ENCODE peak calls at places on chromosomes 16 and 17, in nine cellular contexts. One of them, this sample, is unnamed.

GRCh38 chr17:71926746-71927398 is 193.9 kb upstream of the SOX9 start:
- DNase-seq in suprapubic skin: no peak
- DNase-seq in ovary: no peak
- DNase-seq in HepG2: no peak
- DNase-seq in tibial nerve: no peak
- DNase-seq in A549: no peak
- DNase-seq in transverse colon: no peak
- DNase-seq in H1: no peak
- DNase-seq in stomach: no peak
- DNase-seq in this sample: no peak

GRCh38 chr16:72468582-72468981 is 296.6 kb upstream of the PMFBP1 start:
- DNase-seq in tibial nerve: no peak
- DNase-seq in HepG2: peak; percentile 68
- DNase-seq in H1: no peak
- DNase-seq in ovary: no peak
- DNase-seq in transverse colon: no peak
- DNase-seq in A549: no peak
- DNase-seq in suprapubic skin: no peak
- DNase-seq in stomach: no peak
- DNase-seq in this sample: no peak

GRCh38 chr17:28725660-28726395 is at the start of gene TLCD1:
- DNase-seq in H1: no peak
- DNase-seq in tibial nerve: peak; percentile 31
- DNase-seq in ovary: peak; percentile 68
- DNase-seq in suprapubic skin: no peak
- DNase-seq in stomach: peak; percentile 73
- DNase-seq in HepG2: peak; percentile 68
- DNase-seq in transverse colon: peak; percentile 73
- DNase-seq in A549: peak; percentile 92
- DNase-seq in this sample: peak; percentile 75

GRCh38 chr17:14296511-14296910 is 4.4 kb upstream of the HS3ST3B1 start:
- DNase-seq in tibial nerve: no peak
- DNase-seq in stomach: no peak
- DNase-seq in suprapubic skin: no peak
- DNase-seq in HepG2: no peak
- DNase-seq in H1: no peak
- DNase-seq in A549: no peak
- DNase-seq in transverse colon: no peak
- DNase-seq in ovary: no peak
- DNase-seq in this sample: no peak

GRCh38 chr17:81189670-81190530 is 23.9 kb upstream of the AATK start:
- DNase-seq in H1: no peak
- DNase-seq in ovary: no peak
- DNase-seq in tibial nerve: no peak
- DNase-seq in A549: peak; percentile 52
- DNase-seq in transverse colon: no peak
- DNase-seq in HepG2: peak; percentile 29
- DNase-seq in suprapubic skin: no peak
- DNase-seq in stomach: no peak
- DNase-seq in this sample: no peak

GRCh38 chr17:18235743-18236256 is 10.4 kb downstream of the LLGL1 start:
- DNase-seq in stomach: no peak
- DNase-seq in A549: no peak
- DNase-seq in suprapubic skin: peak; percentile 73
- DNase-seq in ovary: no peak
- DNase-seq in H1: no peak
- DNase-seq in HepG2: no peak
- DNase-seq in transverse colon: no peak
- DNase-seq in tibial nerve: no peak
- DNase-seq in this sample: peak; percentile 71

GRCh38 chr16:2829501-2830354 is at the start of gene ZG16B:
- DNase-seq in stomach: peak; percentile 77
- DNase-seq in ovary: no peak
- DNase-seq in H1: no peak
- DNase-seq in suprapubic skin: no peak
- DNase-seq in HepG2: peak; percentile 51
- DNase-seq in transverse colon: peak; percentile 65
- DNase-seq in A549: no peak
- DNase-seq in tibial nerve: no peak
- DNase-seq in this sample: no peak

GRCh38 chr17:76909971-76910760 is 42.0 kb downstream of the MGAT5B start:
- DNase-seq in tibial nerve: no peak
- DNase-seq in HepG2: peak; percentile 32
- DNase-seq in stomach: peak; percentile 50
- DNase-seq in H1: peak; percentile 44
- DNase-seq in ovary: peak; percentile 41
- DNase-seq in transverse colon: peak; percentile 17
- DNase-seq in A549: peak; percentile 46
- DNase-seq in suprapubic skin: no peak
- DNase-seq in this sample: peak; percentile 24

GRCh38 chr16:78105517-78105916 is 6.1 kb downstream of the WWOX start:
- DNase-seq in HepG2: no peak
- DNase-seq in ovary: no peak
- DNase-seq in A549: no peak
- DNase-seq in H1: no peak
- DNase-seq in stomach: no peak
- DNase-seq in suprapubic skin: no peak
- DNase-seq in transverse colon: no peak
- DNase-seq in tibial nerve: no peak
- DNase-seq in this sample: no peak

GRCh38 chr17:81135503-81136283 is 29.6 kb upstream of the PVALEF start:
- DNase-seq in H1: no peak
- DNase-seq in suprapubic skin: no peak
- DNase-seq in A549: no peak
- DNase-seq in transverse colon: no peak
- DNase-seq in HepG2: no peak
- DNase-seq in tibial nerve: no peak
- DNase-seq in ovary: no peak
- DNase-seq in stomach: no peak
- DNase-seq in this sample: peak; percentile 74

GRCh38 chr17:72192409-72193192 is 71.8 kb downstream of the SOX9 start:
- DNase-seq in HepG2: no peak
- DNase-seq in H1: no peak
- DNase-seq in transverse colon: no peak
- DNase-seq in ovary: no peak
- DNase-seq in stomach: no peak
- DNase-seq in tibial nerve: no peak
- DNase-seq in A549: no peak
- DNase-seq in suprapubic skin: no peak
- DNase-seq in this sample: no peak

GRCh38 chr16:84223456-84223855 is 16.4 kb downstream of the KCNG4 start:
- DNase-seq in transverse colon: no peak
- DNase-seq in tibial nerve: no peak
- DNase-seq in ovary: no peak
- DNase-seq in suprapubic skin: no peak
- DNase-seq in HepG2: no peak
- DNase-seq in A549: no peak
- DNase-seq in stomach: no peak
- DNase-seq in H1: no peak
- DNase-seq in this sample: no peak

GRCh38 chr17:37483311-37484039 is 6.2 kb upstream of the DUSP14 start:
- DNase-seq in stomach: no peak
- DNase-seq in ovary: no peak
- DNase-seq in HepG2: no peak
- DNase-seq in H1: no peak
- DNase-seq in tibial nerve: no peak
- DNase-seq in A549: no peak
- DNase-seq in suprapubic skin: no peak
- DNase-seq in transverse colon: peak; percentile 19
- DNase-seq in this sample: no peak

GRCh38 chr17:70119961-70120360 is 44.9 kb downstream of the KCNJ16 start:
- DNase-seq in suprapubic skin: no peak
- DNase-seq in stomach: no peak
- DNase-seq in A549: no peak
- DNase-seq in ovary: no peak
- DNase-seq in tibial nerve: no peak
- DNase-seq in HepG2: no peak
- DNase-seq in H1: no peak
- DNase-seq in transverse colon: no peak
- DNase-seq in this sample: no peak

GRCh38 chr16:1710811-1711507 is 5.0 kb downstream of the MAPK8IP3 start:
- DNase-seq in stomach: no peak
- DNase-seq in HepG2: peak; percentile 26
- DNase-seq in transverse colon: no peak
- DNase-seq in H1: no peak
- DNase-seq in ovary: no peak
- DNase-seq in tibial nerve: no peak
- DNase-seq in suprapubic skin: no peak
- DNase-seq in A549: no peak
- DNase-seq in this sample: no peak

GRCh38 chr16:1713933-1714332 is 7.9 kb downstream of the MAPK8IP3 start:
- DNase-seq in HepG2: no peak
- DNase-seq in H1: no peak
- DNase-seq in stomach: no peak
- DNase-seq in ovary: no peak
- DNase-seq in tibial nerve: no peak
- DNase-seq in transverse colon: peak; percentile 41
- DNase-seq in A549: no peak
- DNase-seq in suprapubic skin: no peak
- DNase-seq in this sample: no peak

GRCh38 chr16:1712791-1713261 is 6.8 kb downstream of the MAPK8IP3 start:
- DNase-seq in ovary: no peak
- DNase-seq in suprapubic skin: no peak
- DNase-seq in stomach: no peak
- DNase-seq in H1: no peak
- DNase-seq in HepG2: no peak
- DNase-seq in tibial nerve: no peak
- DNase-seq in A549: no peak
- DNase-seq in transverse colon: no peak
- DNase-seq in this sample: peak; percentile 36

GRCh38 chr16:1715220-1715619 is 9.2 kb downstream of the MAPK8IP3 start:
- DNase-seq in ovary: no peak
- DNase-seq in suprapubic skin: no peak
- DNase-seq in transverse colon: no peak
- DNase-seq in HepG2: no peak
- DNase-seq in stomach: no peak
- DNase-seq in H1: no peak
- DNase-seq in tibial nerve: no peak
- DNase-seq in A549: no peak
- DNase-seq in this sample: no peak

GRCh38 chr16:1713331-1713730 is 7.3 kb downstream of the MAPK8IP3 start:
- DNase-seq in transverse colon: no peak
- DNase-seq in HepG2: no peak
- DNase-seq in H1: no peak
- DNase-seq in suprapubic skin: no peak
- DNase-seq in ovary: no peak
- DNase-seq in A549: no peak
- DNase-seq in stomach: no peak
- DNase-seq in tibial nerve: no peak
- DNase-seq in this sample: no peak
- TF ChIP-seq EP300 in transverse colon: no peak
- TF ChIP-seq EP300 in HepG2: no peak
- TF ChIP-seq EP300 in H1: no peak
- TF ChIP-seq EP300 in suprapubic skin: no peak
- TF ChIP-seq EP300 in ovary: no peak
- TF ChIP-seq EP300 in A549: no peak
- TF ChIP-seq EP300 in stomach: no peak
- TF ChIP-seq EP300 in tibial nerve: no peak
- TF ChIP-seq EP300 in this sample: no peak

GRCh38 chr16:85453701-85454100 is 159.4 kb upstream of the GSE1 start:
- DNase-seq in H1: no peak
- DNase-seq in stomach: no peak
- DNase-seq in transverse colon: no peak
- DNase-seq in A549: no peak
- DNase-seq in ovary: no peak
- DNase-seq in suprapubic skin: no peak
- DNase-seq in tibial nerve: no peak
- DNase-seq in HepG2: no peak
- DNase-seq in this sample: no peak
- H3K4me1 ChIP-seq in H1: no peaks in the 10 kb centered on the region
- H3K4me1 ChIP-seq in stomach: peaks cover 34% of the 10 kb centered on the region
- H3K4me1 ChIP-seq in transverse colon: peaks cover 32% of the 10 kb centered on the region
- H3K4me1 ChIP-seq in A549: peaks cover 7% of the 10 kb centered on the region
- H3K4me1 ChIP-seq in ovary: peaks cover 41% of the 10 kb centered on the region
- H3K4me1 ChIP-seq in suprapubic skin: peaks cover 19% of the 10 kb centered on the region
- H3K4me1 ChIP-seq in tibial nerve: peaks cover 3% of the 10 kb centered on the region
- H3K4me1 ChIP-seq in HepG2: peaks cover 13% of the 10 kb centered on the region
- H3K4me1 ChIP-seq in this sample: peaks cover 8% of the 10 kb centered on the region

GRCh38 chr17:32913593-32913992 is 14.4 kb upstream of the TMEM98 start:
- DNase-seq in HepG2: no peak
- DNase-seq in H1: no peak
- DNase-seq in stomach: no peak
- DNase-seq in tibial nerve: no peak
- DNase-seq in transverse colon: no peak
- DNase-seq in ovary: no peak
- DNase-seq in suprapubic skin: no peak
- DNase-seq in A549: no peak
- DNase-seq in this sample: no peak

GRCh38 chr17:32907583-32907982 is 20.4 kb upstream of the TMEM98 start:
- DNase-seq in H1: no peak
- DNase-seq in transverse colon: peak; percentile 27
- DNase-seq in stomach: no peak
- DNase-seq in A549: no peak
- DNase-seq in ovary: no peak
- DNase-seq in tibial nerve: no peak
- DNase-seq in suprapubic skin: no peak
- DNase-seq in HepG2: no peak
- DNase-seq in this sample: no peak

GRCh38 chr17:32909787-32910369 is 18.1 kb upstream of the TMEM98 start:
- DNase-seq in A549: peak; percentile 83
- DNase-seq in H1: no peak
- DNase-seq in ovary: peak; percentile 46
- DNase-seq in HepG2: peak; percentile 71
- DNase-seq in transverse colon: peak; percentile 91
- DNase-seq in suprapubic skin: no peak
- DNase-seq in stomach: peak; percentile 90
- DNase-seq in tibial nerve: peak; percentile 61
- DNase-seq in this sample: peak; percentile 82

GRCh38 chr17:32912218-32912897 is 15.6 kb upstream of the TMEM98 start:
- DNase-seq in suprapubic skin: peak; percentile 83
- DNase-seq in ovary: peak; percentile 62
- DNase-seq in tibial nerve: no peak
- DNase-seq in A549: no peak
- DNase-seq in H1: no peak
- DNase-seq in transverse colon: peak; percentile 87
- DNase-seq in stomach: peak; percentile 84
- DNase-seq in HepG2: peak; percentile 84
- DNase-seq in this sample: no peak

DNA sequence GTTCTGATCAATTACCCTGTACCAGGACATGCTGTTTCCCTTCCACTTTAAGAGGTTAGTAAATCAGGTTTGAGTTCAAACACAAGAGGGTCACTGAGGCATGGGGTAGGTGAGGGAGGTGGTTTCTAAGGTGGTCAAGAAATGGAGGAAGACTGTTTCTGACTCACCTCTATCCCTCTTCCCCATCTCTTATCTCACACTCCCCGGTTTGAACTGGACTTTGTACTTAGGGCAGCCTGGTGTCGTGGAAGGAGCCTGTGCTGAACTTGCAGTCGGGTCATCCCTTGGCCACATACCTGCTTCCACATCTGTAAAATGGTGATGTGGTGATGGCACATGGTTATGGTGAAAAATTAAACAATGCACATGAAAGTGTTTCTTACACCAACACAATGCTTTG is 17.2 kb upstream of the TMEM98 start:
- DNase-seq in H1: no peak
- DNase-seq in tibial nerve: no peak
- DNase-seq in stomach: no peak
- DNase-seq in ovary: no peak
- DNase-seq in A549: no peak
- DNase-seq in transverse colon: peak; percentile 50
- DNase-seq in suprapubic skin: no peak
- DNase-seq in HepG2: no peak
- DNase-seq in this sample: no peak
- TF ChIP-seq POLR2A in H1: no peak
- TF ChIP-seq POLR2A in tibial nerve: no peak
- TF ChIP-seq POLR2A in stomach: no peak
- TF ChIP-seq POLR2A in ovary: no peak
- TF ChIP-seq POLR2A in A549: no peak
- TF ChIP-seq POLR2A in transverse colon: no peak
- TF ChIP-seq POLR2A in suprapubic skin: no peak
- TF ChIP-seq POLR2A in HepG2: no peak
- TF ChIP-seq POLR2A in this sample: no peak

GRCh38 chr16:3904875-3905274 is 24.4 kb upstream of the CREBBP start:
- DNase-seq in ovary: no peak
- DNase-seq in suprapubic skin: no peak
- DNase-seq in stomach: no peak
- DNase-seq in tibial nerve: no peak
- DNase-seq in HepG2: no peak
- DNase-seq in A549: no peak
- DNase-seq in H1: no peak
- DNase-seq in transverse colon: no peak
- DNase-seq in this sample: no peak
- TF ChIP-seq EP300 in ovary: no peak
- TF ChIP-seq EP300 in suprapubic skin: no peak
- TF ChIP-seq EP300 in stomach: no peak
- TF ChIP-seq EP300 in tibial nerve: no peak
- TF ChIP-seq EP300 in HepG2: no peak
- TF ChIP-seq EP300 in A549: no peak
- TF ChIP-seq EP300 in H1: no peak
- TF ChIP-seq EP300 in transverse colon: no peak
- TF ChIP-seq EP300 in this sample: no peak